ENCODE peak calls at places on chromosomes 7 and 10, in nine cellular contexts. H is K562, D is IMR-90, U is HCT116, N is lower leg skin, I is Peyer's patch, B is transverse colon, F is upper lobe of left lung, W is GM12891. O is an unnamed sample.

GRCh38 chr7:36490335-36490940 is 100.8 kb downstream of the ANLN start:
- DNase-seq in I (no peak), H (no peak), F (no peak), N (no peak), U (no peak), B (no peak), D (no peak), W (no peak), O (no peak)

GRCh38 chr7:126605553-126605952 is 647.2 kb downstream of the GRM8 start:
- DNase-seq in F (no peak), B (no peak), H (no peak), N (no peak), I (no peak), W (no peak), D (no peak), U (no peak), O (no peak)

GRCh38 chr7:18916826-18917225 is 200.6 kb downstream of the TWIST1 start:
- DNase-seq in N (no peak), I (no peak), D (no peak), U (no peak), F (no peak), W (no peak), H (no peak), B (no peak), O (no peak)

GRCh38 chr7:26451997-26452396 is 160.3 kb downstream of the SNX10 start:
- DNase-seq in H (no peak), W (no peak), I (no peak), D (no peak), B (no peak), F (no peak), U (no peak), N (no peak), O (no peak)

GRCh38 chr7:20409961-20410360 is 79.3 kb downstream of the ITGB8 start:
- DNase-seq in F (no peak), B (no peak), W (no peak), H (no peak), I (no peak), U (no peak), N (no peak), D (no peak), O (no peak)

GRCh38 chr7:37990337-37990736 is 69.9 kb downstream of the EPDR1 start:
- DNase-seq in I (no peak), B (no peak), N (no peak), D (no peak), H (no peak), U (no peak), F (no peak), W (no peak), O (peak)

GRCh38 chr7:108613147-108613948 is 43.7 kb downstream of the DNAJB9 start:
- DNase-seq in W (peak), H (peak), F (no peak), I (no peak), D (peak), U (peak), B (no peak), N (no peak), O (peak)

GRCh38 chr7:88462799-88463198 is 156.1 kb upstream of the STEAP4 start:
- DNase-seq in U (no peak), H (no peak), N (no peak), I (no peak), B (no peak), D (no peak), W (no peak), F (no peak), O (no peak)

GRCh38 chr7:94059747-94060146 is 55.6 kb upstream of the BET1 start:
- DNase-seq in I (no peak), F (no peak), H (no peak), U (no peak), D (peak), B (no peak), W (no peak), N (no peak), O (no peak)

GRCh38 chr10:121357323-121357835 is 240.9 kb downstream of the FGFR2 start:
- DNase-seq in U (no peak), F (no peak), N (no peak), D (no peak), H (no peak), W (no peak), I (no peak), B (no peak), O (no peak)

GRCh38 chr7:45457591-45457990 is 116.6 kb upstream of the ADCY1 start:
- DNase-seq in N (no peak), D (no peak), F (peak), B (no peak), W (no peak), I (no peak), U (no peak), H (no peak), O (no peak)

GRCh38 chr10:116099031-116099430 is 174.0 kb downstream of the GFRA1 start:
- DNase-seq in U (no peak), D (no peak), H (no peak), W (no peak), N (no peak), F (no peak), I (no peak), B (no peak), O (no peak)

GRCh38 chr10:44069573-44069972 is 315.3 kb downstream of the CXCL12 start:
- DNase-seq in N (no peak), I (no peak), W (no peak), H (no peak), B (no peak), F (no peak), D (no peak), U (no peak), O (no peak)

GRCh38 chr10:129755075-129756020 is 208.7 kb downstream of the EBF3 start:
- DNase-seq in F (peak), D (no peak), B (peak), W (no peak), I (peak), N (peak), H (no peak), U (no peak), O (no peak)

GRCh38 chr10:77526861-77527617 is 110.6 kb downstream of the KCNMA1 start:
- DNase-seq in W (no peak), H (no peak), F (no peak), N (peak), U (no peak), B (no peak), D (no peak), I (no peak), O (no peak)

GRCh38 chr7:2666588-2667250 is 21.3 kb upstream of the AMZ1 start:
- DNase-seq in F (no peak), U (no peak), I (no peak), H (no peak), N (no peak), D (no peak), B (no peak), W (no peak), O (no peak)

GRCh38 chr10:75038335-75038734 is 73.1 kb upstream of the SAMD8 start:
- DNase-seq in W (no peak), N (peak), U (no peak), F (no peak), H (no peak), D (peak), I (no peak), B (no peak), O (no peak)

GRCh38 chr7:156156734-156157408 is 344.6 kb upstream of the SHH start:
- DNase-seq in D (no peak), U (peak), N (peak), H (peak), W (no peak), B (peak), F (peak), I (no peak), O (no peak)

GRCh38 chr7:105779856-105780815 is 96.3 kb downstream of the ATXN7L1 start:
- DNase-seq in I (no peak), H (no peak), N (no peak), D (no peak), U (no peak), W (no peak), B (no peak), F (no peak), O (no peak)

GRCh38 chr7:128783143-128783799 is 7.7 kb upstream of the OPN1SW start:
- DNase-seq in F (no peak), H (peak), W (no peak), N (peak), I (no peak), U (peak), B (peak), D (peak), O (peak)

GRCh38 chr10:60086862-60087261 is 180.5 kb upstream of the CCDC6 start:
- DNase-seq in I (no peak), U (no peak), D (no peak), B (no peak), H (no peak), N (no peak), W (no peak), F (no peak), O (no peak)

GRCh38 chr7:42137431-42137830 is 99.6 kb downstream of the GLI3 start:
- DNase-seq in F (no peak), I (no peak), D (no peak), U (no peak), N (no peak), B (no peak), W (no peak), H (no peak), O (no peak)

GRCh38 chr10:8392216-8392615 is 337.7 kb downstream of the GATA3 start:
- DNase-seq in H (no peak), F (no peak), W (no peak), I (no peak), N (no peak), U (no peak), D (peak), B (no peak), O (no peak)

GRCh38 chr7:100176096-100176835 is 915 bp downstream of the GPC2 start:
- DNase-seq in H (no peak), D (no peak), I (no peak), W (no peak), F (no peak), B (no peak), U (no peak), N (no peak), O (no peak)

GRCh38 chr7:121500659-121501058 is 104.6 kb upstream of the FAM3C start:
- DNase-seq in H (no peak), N (no peak), F (no peak), U (no peak), D (no peak), B (no peak), I (no peak), W (no peak), O (no peak)

GRCh38 chr10:128576916-128577670 is 450.9 kb upstream of the MKI67 start:
- DNase-seq in N (no peak), I (no peak), D (no peak), F (no peak), H (no peak), U (peak), W (no peak), B (no peak), O (no peak)

GRCh38 chr7:84675633-84676034 is 481.0 kb upstream of the SEMA3A start:
- DNase-seq in I (no peak), W (no peak), B (no peak), U (no peak), F (no peak), D (no peak), H (no peak), N (peak), O (peak)

DNA sequence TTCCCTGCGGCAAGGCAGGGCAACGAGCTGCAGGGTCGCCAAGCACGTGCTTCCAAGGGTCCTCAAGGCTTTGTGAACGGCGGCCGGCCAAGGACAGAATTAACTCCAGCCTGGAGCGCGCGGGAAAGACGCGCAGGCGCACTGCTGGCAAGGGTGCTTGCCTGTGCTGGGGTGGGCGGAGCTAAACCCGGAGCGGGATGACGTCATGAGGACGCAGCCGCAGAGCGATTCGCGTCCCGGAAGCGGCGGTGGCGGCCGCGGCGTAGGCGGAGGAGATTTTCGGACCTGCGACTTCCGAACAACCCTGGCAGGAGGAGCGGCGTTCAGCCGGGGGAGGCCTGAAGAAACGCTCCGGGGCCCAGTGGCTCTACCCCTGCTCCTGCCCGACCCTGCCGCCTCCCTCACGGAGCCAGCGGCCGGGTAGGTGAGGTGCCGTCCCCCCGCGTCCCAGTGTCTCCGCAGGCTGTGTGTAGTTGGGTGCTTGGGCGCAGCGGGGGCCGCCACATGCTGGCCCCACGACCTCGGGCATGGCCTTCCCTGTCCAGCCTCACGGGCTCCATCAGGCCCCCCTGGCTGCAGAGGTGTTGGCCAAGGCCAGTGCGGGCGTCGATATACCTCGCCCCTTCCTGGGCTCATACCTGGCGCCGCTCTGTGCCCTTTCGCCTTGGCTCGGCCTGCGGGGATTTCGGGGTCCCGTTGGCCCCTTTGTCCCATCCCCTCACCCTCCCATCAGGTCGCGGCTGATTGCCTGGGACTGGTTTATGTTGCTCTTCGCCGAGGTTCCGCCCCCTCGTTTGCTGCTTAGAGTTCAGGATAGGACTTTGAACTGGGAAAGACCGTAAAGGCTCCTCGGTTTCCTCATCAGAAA is at the start of gene ZFYVE27:
- DNase-seq in W (peak), H (peak), B (peak), I (peak), D (peak), U (peak), N (peak), F (peak), O (peak)
- TF ChIP-seq POLR2A in W (peak), H (peak), B (peak), I (peak), D (peak), U (peak), N (no peak), F (peak), O (peak)

DNA sequence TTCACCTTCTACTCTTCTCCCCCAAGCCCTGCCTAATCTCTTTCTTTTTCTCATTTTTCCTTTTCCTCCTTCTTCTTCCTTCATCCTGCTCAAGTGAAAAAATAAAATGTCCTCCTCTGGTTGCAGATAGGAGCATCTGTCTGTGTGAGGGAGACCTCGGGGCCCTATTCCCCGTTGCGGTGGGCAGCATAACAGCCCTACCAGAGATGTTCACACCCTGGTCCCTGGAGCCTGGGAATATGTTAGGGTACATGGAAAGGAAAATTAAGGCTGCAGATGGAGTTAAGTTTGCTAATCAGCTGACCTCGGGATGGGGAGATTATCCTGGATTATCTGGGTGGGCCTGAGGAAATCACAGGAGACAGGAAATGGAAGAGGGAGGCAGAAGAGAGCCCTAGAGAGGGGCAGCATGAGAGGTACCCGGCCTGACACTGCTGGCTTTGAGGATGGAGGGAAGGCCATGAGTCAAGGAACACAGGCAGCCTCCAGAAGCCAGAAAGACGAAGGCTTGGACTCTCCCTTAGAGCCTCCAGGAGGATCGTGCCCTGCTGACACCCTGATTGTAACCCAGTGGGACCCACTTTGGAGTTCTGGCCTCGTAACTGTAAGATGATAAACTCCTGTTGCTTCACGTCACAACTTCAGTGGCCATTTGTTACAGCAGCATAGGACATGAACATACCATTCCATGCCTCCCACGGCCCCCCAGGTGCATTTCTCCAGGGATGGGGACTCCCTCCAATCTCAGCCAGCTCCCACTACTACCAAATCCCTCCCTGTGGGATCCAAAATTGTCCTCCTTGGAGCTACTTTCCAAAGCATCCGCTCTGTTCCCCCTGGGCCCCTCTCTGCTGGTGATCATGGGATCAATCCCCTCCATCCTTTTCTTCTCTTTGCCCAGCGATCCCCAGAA is 39.0 kb upstream of the ZMIZ1 start:
- DNase-seq in I (no peak), W (no peak), N (peak), U (no peak), B (no peak), F (no peak), H (no peak), D (no peak), O (no peak)
- TF ChIP-seq POLR2A in I (no peak), W (no peak), N (no peak), U (no peak), B (no peak), F (no peak), H (no peak), D (no peak), O (no peak)

GRCh38 chr10:102461187-102462054 is 10.1 kb upstream of the C10orf95 start:
- DNase-seq in W (peak), B (peak), D (peak), U (peak), H (peak), I (peak), F (peak), N (peak), O (peak)
- TF ChIP-seq POLR2A in W (no peak), B (peak), D (no peak), U (peak), H (peak), I (no peak), F (peak), N (no peak), O (no peak)

DNA sequence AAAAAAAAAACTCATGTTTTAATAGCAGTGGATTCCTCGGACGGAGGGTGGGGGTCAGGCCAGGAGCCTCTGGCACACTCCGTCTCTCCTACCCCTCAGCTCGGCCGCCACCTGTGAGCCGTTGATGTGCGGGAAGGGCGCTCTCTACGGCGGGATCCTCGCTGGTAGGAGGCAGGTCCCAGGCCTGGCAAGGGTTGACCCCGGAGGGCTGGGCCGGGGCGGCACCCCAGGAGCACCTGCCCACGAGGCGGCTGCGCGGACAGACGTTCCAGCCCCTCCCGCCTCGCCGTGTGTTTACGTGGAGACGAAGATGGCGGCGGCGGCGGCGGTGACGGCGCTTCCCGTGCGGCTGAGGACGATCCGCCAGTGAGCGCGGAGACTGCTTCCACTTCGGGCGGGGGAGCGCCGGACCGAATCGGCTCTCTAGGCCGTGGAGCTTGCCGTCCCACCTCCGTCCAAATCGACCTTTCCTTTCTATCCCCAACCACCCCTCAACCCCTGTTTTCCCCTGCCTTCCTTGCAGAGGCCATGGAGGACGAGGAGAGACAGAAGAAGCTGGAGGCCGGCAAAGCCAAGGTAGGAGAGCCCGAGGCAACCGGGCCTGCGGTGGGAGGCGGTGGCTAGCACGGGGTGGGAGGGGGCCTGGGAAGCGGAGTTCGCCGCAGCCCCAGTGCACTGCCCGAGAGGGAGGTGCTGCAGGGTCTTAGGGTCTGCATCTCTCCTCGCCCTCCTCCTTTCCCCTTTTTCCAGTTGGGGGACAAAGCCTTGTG is at the start of gene AKAP9:
- DNase-seq in F (peak), H (peak), U (peak), D (peak), B (peak), W (peak), N (peak), I (peak), O (peak)
- TF ChIP-seq POLR2A in F (peak), H (peak), U (peak), D (peak), B (peak), W (peak), N (no peak), I (peak), O (peak)

DNA sequence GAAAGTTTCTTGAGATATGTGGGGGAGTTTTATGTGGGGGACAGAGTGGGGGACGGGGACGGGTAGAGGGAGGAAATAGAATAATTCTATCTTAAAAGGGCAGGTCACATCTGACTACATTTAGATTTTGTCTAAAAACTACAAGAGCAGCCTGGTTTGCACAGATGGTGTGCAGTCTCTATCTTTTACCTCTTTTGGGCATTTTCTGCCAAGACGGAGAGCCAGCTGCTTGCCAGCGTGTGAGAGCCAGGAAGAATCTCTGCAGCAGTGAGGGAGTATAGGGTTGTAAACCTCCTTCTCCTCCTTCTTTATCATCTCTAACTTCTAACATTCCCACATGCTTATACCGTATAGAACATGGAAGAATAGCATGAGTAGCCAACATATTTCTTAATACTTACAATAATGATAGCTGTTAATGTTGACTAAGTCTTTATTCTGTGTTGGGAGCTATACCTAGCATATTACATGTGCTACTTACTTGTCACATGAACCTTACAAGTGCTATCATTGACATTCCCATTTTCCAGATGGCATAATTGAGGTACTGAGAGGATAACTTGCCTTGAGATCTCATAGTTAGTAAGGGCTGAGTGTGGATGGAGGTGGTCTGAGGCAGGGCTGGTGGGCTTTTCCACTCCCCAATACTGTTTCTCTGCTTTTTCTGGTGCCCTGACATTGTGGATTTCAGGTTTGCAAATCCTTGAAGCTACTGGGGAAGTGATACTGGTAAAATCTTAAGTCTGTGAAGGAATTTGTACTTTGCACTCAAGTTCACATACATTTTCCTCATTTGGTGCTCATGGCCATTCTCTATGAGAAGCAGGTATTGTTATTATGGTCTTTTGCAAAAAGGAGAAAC is 1.1 kb downstream of the ENTPD1 start:
- DNase-seq in D (no peak), U (no peak), I (peak), W (no peak), H (no peak), F (no peak), B (no peak), N (no peak), O (no peak)
- TF ChIP-seq POLR2A in D (no peak), U (no peak), I (no peak), W (peak), H (no peak), F (no peak), B (no peak), N (no peak), O (no peak)

GRCh38 chr10:110394296-110394695 is 89.6 kb upstream of the SMNDC1 start:
- DNase-seq in H (no peak), D (no peak), U (no peak), B (no peak), I (no peak), F (no peak), W (no peak), N (no peak), O (no peak)

GRCh38 chr10:110394898-110395297 is 90.2 kb upstream of the SMNDC1 start:
- DNase-seq in W (no peak), B (no peak), I (no peak), F (no peak), D (no peak), U (no peak), H (no peak), N (no peak), O (no peak)

GRCh38 chr10:110393866-110394265 is 89.1 kb upstream of the SMNDC1 start:
- DNase-seq in W (no peak), N (no peak), F (no peak), B (no peak), I (no peak), H (no peak), U (no peak), D (no peak), O (no peak)

GRCh38 chr10:110396284-110396651 is 91.5 kb upstream of the SMNDC1 start:
- DNase-seq in D (no peak), I (no peak), F (no peak), H (no peak), W (no peak), U (no peak), N (no peak), B (no peak), O (no peak)

GRCh38 chr10:110395350-110396283 is 90.9 kb upstream of the SMNDC1 start:
- DNase-seq in D (peak), W (no peak), B (peak), U (peak), F (no peak), H (peak), N (no peak), I (no peak), O (peak)
- TF ChIP-seq POLR2A in D (peak), W (no peak), B (no peak), U (no peak), F (no peak), H (no peak), N (no peak), I (no peak), O (no peak)